ENCODE peak calls at places on chromosome 2, in ten cellular contexts. K is adrenal gland; D is epithelial cell of esophagus; R is AG08396; Y is effector memory CD8-positive, alpha-beta T cell; E is Jurkat, Clone E6-1; V is iPS-NIHi11; C is fibroblast of gingiva; H is neuronal stem cell; U is osteocyte. T is an unnamed sample.

GRCh38 chr2:188326669-188327301 is 35.1 kb downstream of the GULP1 start:
- DNase-seq in K (no peak), D (no peak), R (no peak), Y (no peak), E (no peak), V (no peak), C (peak; percentile 74), H (no peak), U (no peak), T (no peak)

GRCh38 chr2:195057001-195057400 is 600.0 kb upstream of the SLC39A10 start:
- DNase-seq in K (no peak), D (peak; percentile 13), R (no peak), Y (no peak), E (no peak), V (no peak), C (no peak), H (no peak), U (no peak), T (no peak)

GRCh38 chr2:177322801-177323261 is 58.3 kb upstream of the NFE2L2 start:
- DNase-seq in K (peak; percentile 32), D (peak; percentile 96), R (no peak), Y (no peak), E (no peak), V (no peak), C (no peak), H (no peak), U (no peak), T (no peak)

GRCh38 chr2:186459009-186459408 is 27.1 kb upstream of the ZC3H15 start:
- DNase-seq in K (no peak), D (peak; percentile 62), R (no peak), Y (no peak), E (peak; percentile 21), V (no peak), C (no peak), H (no peak), U (no peak), T (no peak)

GRCh38 chr2:111659361-111660281 is 224.4 kb downstream of the ANAPC1 start:
- DNase-seq in K (peak; percentile 61), D (peak; percentile 98), R (peak; percentile 80), Y (no peak), E (no peak), V (peak; percentile 85), C (peak; percentile 89), H (no peak), U (peak; percentile 75), T (no peak)

GRCh38 chr2:72427022-72427861 is 279.6 kb upstream of the CYP26B1 start:
- DNase-seq in K (no peak), D (no peak), R (no peak), Y (no peak), E (no peak), V (no peak), C (no peak), H (no peak), U (no peak), T (no peak)

GRCh38 chr2:12964904-12965539 is 248.3 kb downstream of the TRIB2 start:
- DNase-seq in K (no peak), D (no peak), R (no peak), Y (no peak), E (no peak), V (no peak), C (no peak), H (no peak), U (no peak), T (no peak)

GRCh38 chr2:232229296-232229916 is 149.1 kb upstream of the ALPP start:
- DNase-seq in K (peak; percentile 12), D (peak; percentile 38), R (no peak), Y (no peak), E (no peak), V (no peak), C (no peak), H (no peak), U (peak; percentile 53), T (no peak)

GRCh38 chr2:127535422-127535901 is at the start of gene MYO7B:
- DNase-seq in K (no peak), D (no peak), R (no peak), Y (no peak), E (no peak), V (no peak), C (no peak), H (no peak), U (no peak), T (no peak)

GRCh38 chr2:135694711-135695110 is 46.9 kb upstream of the UBXN4 start:
- DNase-seq in K (peak; percentile 22), D (no peak), R (no peak), Y (no peak), E (no peak), V (no peak), C (peak; percentile 25), H (no peak), U (no peak), T (no peak)

GRCh38 chr2:70921839-70922590 is 13.7 kb upstream of the ATP6V1B1 start:
- DNase-seq in K (no peak), D (no peak), R (no peak), Y (no peak), E (no peak), V (no peak), C (no peak), H (no peak), U (peak; percentile 59), T (no peak)

GRCh38 chr2:30159766-30160165 is 13.0 kb downstream of the YPEL5 start:
- DNase-seq in K (no peak), D (no peak), R (no peak), Y (no peak), E (no peak), V (no peak), C (no peak), H (no peak), U (no peak), T (no peak)

GRCh38 chr2:166179201-166179600 is 51.4 kb upstream of the SCN1A start:
- DNase-seq in K (no peak), D (no peak), R (no peak), Y (no peak), E (no peak), V (no peak), C (peak; percentile 29), H (no peak), U (no peak), T (no peak)

GRCh38 chr2:63692002-63692606 is 103.3 kb downstream of the MDH1 start:
- DNase-seq in K (peak; percentile 24), D (peak; percentile 60), R (peak; percentile 36), Y (peak; percentile 20), E (peak; percentile 52), V (peak; percentile 44), C (peak; percentile 60), H (no peak), U (no peak), T (peak; percentile 44)

GRCh38 chr2:18373664-18374063 is 186.8 kb downstream of the RDH14 start:
- DNase-seq in K (no peak), D (no peak), R (no peak), Y (no peak), E (no peak), V (no peak), C (no peak), H (no peak), U (no peak), T (no peak)

GRCh38 chr2:55309441-55309840 is 40.4 kb upstream of the MTIF2 start:
- DNase-seq in K (peak; percentile 5), D (peak; percentile 66), R (peak; percentile 18), Y (no peak), E (no peak), V (no peak), C (peak; percentile 25), H (no peak), U (no peak), T (no peak)

GRCh38 chr2:69789762-69790600 is 39.5 kb upstream of the GMCL1 start:
- DNase-seq in K (no peak), D (no peak), R (no peak), Y (no peak), E (no peak), V (no peak), C (no peak), H (no peak), U (no peak), T (no peak)

GRCh38 chr2:162787616-162788015 is 51.0 kb downstream of the KCNH7 start:
- DNase-seq in K (no peak), D (no peak), R (no peak), Y (no peak), E (no peak), V (no peak), C (no peak), H (no peak), U (no peak), T (no peak)

GRCh38 chr2:242017086-242017485 is 147.6 kb downstream of the RTP5 start:
- DNase-seq in K (no peak), D (no peak), R (no peak), Y (no peak), E (no peak), V (no peak), C (no peak), H (no peak), U (no peak), T (no peak)

GRCh38 chr2:173118385-173118784 is 42.7 kb downstream of the MAP3K20 start:
- DNase-seq in K (no peak), D (peak; percentile 41), R (no peak), Y (no peak), E (no peak), V (no peak), C (no peak), H (no peak), U (no peak), T (no peak)

GRCh38 chr2:127081826-127082633 is 24.9 kb downstream of the BIN1 start:
- DNase-seq in K (peak; percentile 70), D (no peak), R (no peak), Y (peak; percentile 84), E (peak; percentile 41), V (no peak), C (peak; percentile 19), H (no peak), U (no peak), T (no peak)

GRCh38 chr2:47559079-47559684 is 156.2 kb downstream of the MSH2 start:
- DNase-seq in K (peak; percentile 30), D (peak; percentile 62), R (no peak), Y (no peak), E (no peak), V (peak; percentile 35), C (no peak), H (no peak), U (no peak), T (no peak)

GRCh38 chr2:30398488-30398887 is 48.6 kb upstream of the LCLAT1 start:
- DNase-seq in K (no peak), D (peak; percentile 83), R (no peak), Y (no peak), E (no peak), V (no peak), C (no peak), H (no peak), U (no peak), T (no peak)

GRCh38 chr2:152557273-152557879 is 159.9 kb downstream of the PRPF40A start:
- DNase-seq in K (no peak), D (no peak), R (no peak), Y (no peak), E (no peak), V (no peak), C (no peak), H (no peak), U (no peak), T (no peak)

GRCh38 chr2:12613137-12613912 is 103.4 kb upstream of the TRIB2 start:
- DNase-seq in K (no peak), D (no peak), R (no peak), Y (no peak), E (no peak), V (no peak), C (peak; percentile 6), H (no peak), U (no peak), T (no peak)

GRCh38 chr2:239716536-239717318 is 308.4 kb downstream of the NDUFA10 start:
- DNase-seq in K (peak; percentile 16), D (no peak), R (no peak), Y (no peak), E (no peak), V (no peak), C (peak; percentile 21), H (no peak), U (peak; percentile 51), T (no peak)

GRCh38 chr2:9979977-9980376 is 28.5 kb downstream of the GRHL1 start:
- DNase-seq in K (no peak), D (no peak), R (no peak), Y (no peak), E (peak; percentile 65), V (no peak), C (no peak), H (no peak), U (no peak), T (no peak)

GRCh38 chr2:25960396-25960795 is 21.9 kb downstream of the KIF3C start:
- DNase-seq in K (no peak), D (no peak), R (no peak), Y (no peak), E (no peak), V (no peak), C (no peak), H (no peak), U (no peak), T (no peak)